ENCODE peak calls at places on chromosomes 16 and 17, in seven cellular contexts. J is activated naive CD8-positive, alpha-beta T cell treated with anti-CD3 and anti-CD28 coated beads, Interleukin-2, amount 50 U/mL, for 24 hours; K is fibroblast of mammary gland; L is endothelial cell; W is AG09309; E is cardiac muscle cell; D is colonic mucosa. X is an unnamed sample.
A peak's percentile ranks its signal among the peaks of the same experiment; 100 is the strongest.

GRCh38 chr16:46911650-46912049 is 27.5 kb downstream of the GPT2 start:
- DNase-seq in J (no peak), K (no peak), L (no peak), W (no peak), E (no peak), D (no peak), X (no peak)

GRCh38 chr17:55394357-55395021 is 27.1 kb downstream of the MMD start:
- DNase-seq in J (no peak), K (no peak), L (no peak), W (no peak), E (no peak), D (peak; percentile 26), X (no peak)

GRCh38 chr16:46889942-46890300 is 5.8 kb downstream of the GPT2 start:
- DNase-seq in J (no peak), K (no peak), L (no peak), W (no peak), E (no peak), D (no peak), X (no peak)

GRCh38 chr17:49454050-49454449 is 39.4 kb upstream of the PHB1 start:
- DNase-seq in J (no peak), K (no peak), L (no peak), W (no peak), E (no peak), D (no peak), X (no peak)

GRCh38 chr17:64008346-64008745 is 10.2 kb downstream of the PRR29 start:
- DNase-seq in J (no peak), K (no peak), L (no peak), W (no peak), E (no peak), D (no peak), X (no peak)

GRCh38 chr16:85842848-85843247 is 43.4 kb downstream of the COX4I1 start:
- DNase-seq in J (no peak), K (no peak), L (no peak), W (no peak), E (no peak), D (no peak), X (no peak)

GRCh38 chr16:67537270-67537635 is 8.6 kb downstream of the RIPOR1 start:
- DNase-seq in J (peak; percentile 62), K (peak; percentile 30), L (peak; percentile 84), W (no peak), E (peak; percentile 43), D (peak; percentile 54), X (no peak)

GRCh38 chr17:333626-334396 is 18.8 kb downstream of the RPH3AL start:
- DNase-seq in J (no peak), K (peak; percentile 10), L (no peak), W (no peak), E (peak; percentile 86), D (peak; percentile 47), X (no peak)

GRCh38 chr17:16407911-16408588 is 7.3 kb upstream of the TRPV2 start:
- DNase-seq in J (peak; percentile 40), K (peak; percentile 51), L (no peak), W (no peak), E (peak; percentile 71), D (peak; percentile 70), X (no peak)

GRCh38 chr16:66986559-66986958 is 1.8 kb upstream of the CES4A start:
- DNase-seq in J (no peak), K (no peak), L (no peak), W (no peak), E (no peak), D (no peak), X (no peak)

GRCh38 chr17:51255673-51256072 is 4.2 kb downstream of the MBTD1 start:
- DNase-seq in J (no peak), K (no peak), L (no peak), W (no peak), E (no peak), D (no peak), X (no peak)

GRCh38 chr16:11391576-11391975 is 46.3 kb downstream of the RMI2 start:
- DNase-seq in J (no peak), K (no peak), L (no peak), W (no peak), E (no peak), D (no peak), X (peak; percentile 83)

GRCh38 chr17:81999587-81999974 is 22.2 kb downstream of the ASPSCR1 start:
- DNase-seq in J (no peak), K (no peak), L (no peak), W (no peak), E (no peak), D (no peak), X (no peak)